ENCODE peak calls at places on chromosomes 7 and 10, in eight cellular contexts. One of them, this sample, is unnamed.

GRCh38 chr7:130196476-130196875 is 8.7 kb downstream of the TMEM209 start:
- DNase-seq in heart left ventricle: no peak
- DNase-seq in IMR-90: no peak
- DNase-seq in H1: no peak
- DNase-seq in stomach: no peak
- DNase-seq in breast epithelium: no peak
- DNase-seq in A549: no peak
- DNase-seq in body of pancreas: no peak
- DNase-seq in this sample: no peak

GRCh38 chr7:17234398-17235021 is 63.9 kb upstream of the AHR start:
- DNase-seq in heart left ventricle: no peak
- DNase-seq in IMR-90: peak; percentile 95
- DNase-seq in H1: no peak
- DNase-seq in stomach: no peak
- DNase-seq in breast epithelium: peak; percentile 21
- DNase-seq in A549: peak; percentile 65
- DNase-seq in body of pancreas: no peak
- DNase-seq in this sample: no peak

GRCh38 chr10:85105614-85106013 is 777.2 kb downstream of the CCSER2 start:
- DNase-seq in heart left ventricle: no peak
- DNase-seq in IMR-90: no peak
- DNase-seq in H1: peak; percentile 53
- DNase-seq in stomach: no peak
- DNase-seq in breast epithelium: no peak
- DNase-seq in A549: no peak
- DNase-seq in body of pancreas: peak; percentile 42
- DNase-seq in this sample: no peak

GRCh38 chr10:388661-389045 is 253.4 kb downstream of the ZMYND11 start:
- DNase-seq in heart left ventricle: no peak
- DNase-seq in IMR-90: no peak
- DNase-seq in H1: no peak
- DNase-seq in stomach: no peak
- DNase-seq in breast epithelium: no peak
- DNase-seq in A549: no peak
- DNase-seq in body of pancreas: no peak
- DNase-seq in this sample: no peak

GRCh38 chr10:6009961-6010360 is 32.6 kb upstream of the IL15RA start:
- DNase-seq in heart left ventricle: no peak
- DNase-seq in IMR-90: peak; percentile 18
- DNase-seq in H1: no peak
- DNase-seq in stomach: no peak
- DNase-seq in breast epithelium: no peak
- DNase-seq in A549: no peak
- DNase-seq in body of pancreas: no peak
- DNase-seq in this sample: no peak

GRCh38 chr10:124943301-124944092 is 1.6 kb downstream of the ZRANB1 start:
- DNase-seq in heart left ventricle: no peak
- DNase-seq in IMR-90: peak; percentile 95
- DNase-seq in H1: no peak
- DNase-seq in stomach: no peak
- DNase-seq in breast epithelium: no peak
- DNase-seq in A549: no peak
- DNase-seq in body of pancreas: no peak
- DNase-seq in this sample: no peak

GRCh38 chr7:80636709-80637108 is 1.7 kb upstream of the CD36 start:
- DNase-seq in heart left ventricle: no peak
- DNase-seq in IMR-90: no peak
- DNase-seq in H1: no peak
- DNase-seq in stomach: no peak
- DNase-seq in breast epithelium: no peak
- DNase-seq in A549: no peak
- DNase-seq in body of pancreas: no peak
- DNase-seq in this sample: no peak

GRCh38 chr10:71522438-71523144 is 125.9 kb downstream of the CDH23 start:
- DNase-seq in heart left ventricle: peak; percentile 11
- DNase-seq in IMR-90: no peak
- DNase-seq in H1: no peak
- DNase-seq in stomach: no peak
- DNase-seq in breast epithelium: no peak
- DNase-seq in A549: no peak
- DNase-seq in body of pancreas: no peak
- DNase-seq in this sample: no peak

GRCh38 chr7:143046334-143046935 is 5.7 kb upstream of the OR6V1 start:
- DNase-seq in heart left ventricle: no peak
- DNase-seq in IMR-90: no peak
- DNase-seq in H1: no peak
- DNase-seq in stomach: no peak
- DNase-seq in breast epithelium: no peak
- DNase-seq in A549: no peak
- DNase-seq in body of pancreas: no peak
- DNase-seq in this sample: no peak

GRCh38 chr10:86192147-86192546 is 174.4 kb downstream of the GRID1 start:
- DNase-seq in heart left ventricle: no peak
- DNase-seq in IMR-90: no peak
- DNase-seq in H1: no peak
- DNase-seq in stomach: no peak
- DNase-seq in breast epithelium: no peak
- DNase-seq in A549: no peak
- DNase-seq in body of pancreas: no peak
- DNase-seq in this sample: no peak

DNA sequence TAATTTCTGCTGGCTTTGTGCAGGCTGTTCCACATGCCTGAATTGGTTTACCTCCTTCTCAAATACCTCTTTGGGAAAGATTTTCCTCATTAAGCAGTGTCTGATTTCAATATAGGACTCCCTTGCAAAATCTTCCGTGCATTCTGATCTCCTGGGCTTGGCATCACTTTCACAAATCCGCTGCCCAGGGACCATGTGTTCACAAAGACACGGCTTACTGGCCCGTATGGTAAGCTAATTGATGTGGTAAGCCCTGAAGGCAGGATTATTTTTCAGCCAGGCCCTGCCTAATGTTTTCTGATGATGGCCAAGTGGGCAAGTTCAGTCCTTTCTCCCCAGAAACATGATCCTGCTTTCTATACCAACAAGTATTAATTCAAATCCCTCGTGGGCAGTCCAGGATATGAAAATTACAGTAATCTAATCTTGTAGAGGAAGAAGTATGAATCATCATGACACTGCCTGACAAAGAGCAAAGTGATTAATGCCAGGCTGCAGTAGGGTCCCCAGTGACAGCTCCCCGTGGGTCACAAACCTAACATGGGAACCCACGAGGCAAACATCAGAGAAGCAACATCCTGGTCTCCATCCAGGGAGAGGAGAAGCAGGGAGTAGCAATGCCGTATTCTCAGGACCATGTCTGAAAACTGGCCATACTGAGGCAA is 11.6 kb upstream of the SVIL start:
- DNase-seq in heart left ventricle: no peak
- DNase-seq in IMR-90: peak; percentile 36
- DNase-seq in H1: no peak
- DNase-seq in stomach: no peak
- DNase-seq in breast epithelium: peak; percentile 65
- DNase-seq in A549: no peak
- DNase-seq in body of pancreas: no peak
- DNase-seq in this sample: no peak
- H3K4me3 ChIP-seq in heart left ventricle: no peak overlapping the region
- H3K4me3 ChIP-seq in IMR-90: no peak overlapping the region
- H3K4me3 ChIP-seq in H1: no peak overlapping the region
- H3K4me3 ChIP-seq in stomach: peak overlapping the region; percentile 5
- H3K4me3 ChIP-seq in breast epithelium: no peak overlapping the region
- H3K4me3 ChIP-seq in A549: no peak overlapping the region
- H3K4me3 ChIP-seq in body of pancreas: no peak overlapping the region
- H3K4me3 ChIP-seq in this sample: no peak overlapping the region

GRCh38 chr7:157121184-157121715 is 17.5 kb upstream of the UBE3C start:
- DNase-seq in heart left ventricle: no peak
- DNase-seq in IMR-90: no peak
- DNase-seq in H1: no peak
- DNase-seq in stomach: peak; percentile 20
- DNase-seq in breast epithelium: no peak
- DNase-seq in A549: no peak
- DNase-seq in body of pancreas: no peak
- DNase-seq in this sample: no peak

GRCh38 chr7:157116762-157117161 is 22.0 kb upstream of the UBE3C start:
- DNase-seq in heart left ventricle: no peak
- DNase-seq in IMR-90: no peak
- DNase-seq in H1: no peak
- DNase-seq in stomach: no peak
- DNase-seq in breast epithelium: no peak
- DNase-seq in A549: no peak
- DNase-seq in body of pancreas: no peak
- DNase-seq in this sample: no peak

GRCh38 chr7:157120181-157120580 is 18.5 kb upstream of the UBE3C start:
- DNase-seq in heart left ventricle: no peak
- DNase-seq in IMR-90: no peak
- DNase-seq in H1: no peak
- DNase-seq in stomach: peak; percentile 23
- DNase-seq in breast epithelium: no peak
- DNase-seq in A549: no peak
- DNase-seq in body of pancreas: no peak
- DNase-seq in this sample: no peak

GRCh38 chr7:157113607-157114006 is 25.1 kb upstream of the UBE3C start:
- DNase-seq in heart left ventricle: no peak
- DNase-seq in IMR-90: no peak
- DNase-seq in H1: no peak
- DNase-seq in stomach: no peak
- DNase-seq in breast epithelium: no peak
- DNase-seq in A549: no peak
- DNase-seq in body of pancreas: no peak
- DNase-seq in this sample: no peak

DNA sequence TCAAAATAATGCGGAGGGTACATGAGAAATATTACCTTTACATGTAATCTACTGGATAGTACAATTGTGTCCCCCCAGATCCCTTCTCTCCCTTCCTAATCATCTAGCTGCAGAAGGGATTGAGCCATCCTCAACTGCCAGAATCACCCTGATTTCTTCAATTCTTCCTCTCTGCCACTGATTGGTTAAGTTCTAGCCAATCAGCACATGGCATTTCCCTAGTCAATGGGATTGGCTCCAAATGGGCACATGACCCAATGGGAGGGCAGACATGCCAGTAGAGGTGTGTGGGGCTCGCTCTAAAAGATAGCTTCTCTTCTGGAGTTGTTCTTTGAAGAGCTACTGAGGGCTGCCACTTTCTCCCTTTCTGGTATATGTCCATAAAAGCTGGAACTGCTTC is 20.9 kb upstream of the UBE3C start:
- DNase-seq in heart left ventricle: no peak
- DNase-seq in IMR-90: no peak
- DNase-seq in H1: no peak
- DNase-seq in stomach: no peak
- DNase-seq in breast epithelium: no peak
- DNase-seq in A549: no peak
- DNase-seq in body of pancreas: no peak
- DNase-seq in this sample: no peak
- TF ChIP-seq POLR2A in heart left ventricle: no peak
- TF ChIP-seq POLR2A in IMR-90: no peak
- TF ChIP-seq POLR2A in H1: no peak
- TF ChIP-seq POLR2A in stomach: no peak
- TF ChIP-seq POLR2A in breast epithelium: no peak
- TF ChIP-seq POLR2A in A549: no peak
- TF ChIP-seq POLR2A in body of pancreas: no peak
- TF ChIP-seq POLR2A in this sample: no peak

DNA sequence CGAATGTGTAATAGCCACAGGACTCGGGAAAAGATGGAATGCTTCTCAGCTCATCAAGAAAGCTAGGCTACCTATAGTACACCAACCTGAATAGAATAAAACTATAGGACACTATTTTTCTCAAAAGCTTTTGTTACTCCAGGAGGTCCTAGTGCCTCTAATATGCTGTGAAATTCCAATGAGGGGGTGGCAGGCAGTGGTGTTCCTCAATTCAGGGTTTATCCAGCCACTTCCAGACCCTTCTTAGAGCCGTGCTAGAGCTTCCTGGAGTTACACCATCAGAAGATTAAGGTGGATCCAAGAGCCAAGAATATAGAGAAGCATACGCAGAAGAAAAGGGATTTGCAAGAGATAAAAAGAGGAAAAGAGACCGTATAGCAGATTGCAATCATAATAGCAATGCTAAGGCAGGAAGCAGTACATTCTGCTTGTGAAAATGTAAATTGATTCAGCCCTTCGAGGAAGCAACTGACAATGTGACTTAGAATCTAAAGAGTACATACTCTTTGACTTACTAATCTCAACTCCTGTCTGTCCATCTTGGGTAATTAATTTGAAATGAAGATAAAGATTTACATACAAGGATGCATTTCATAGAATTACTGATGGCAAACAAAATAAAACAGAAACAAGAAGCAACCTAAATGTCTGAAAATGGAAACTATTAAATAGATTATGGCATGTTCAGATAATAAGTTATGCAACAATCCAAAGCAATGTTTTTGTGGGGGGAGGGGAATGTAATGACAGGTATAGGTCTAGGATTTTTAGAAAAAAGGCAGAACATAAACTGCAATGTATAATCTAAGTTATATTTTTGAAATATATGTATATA is 2.1 kb downstream of the ST8SIA6 start:
- DNase-seq in heart left ventricle: no peak
- DNase-seq in IMR-90: no peak
- DNase-seq in H1: peak; percentile 10
- DNase-seq in stomach: no peak
- DNase-seq in breast epithelium: no peak
- DNase-seq in A549: no peak
- DNase-seq in body of pancreas: no peak
- DNase-seq in this sample: no peak
- H3K4me3 ChIP-seq in heart left ventricle: peak overlapping the region; percentile 62
- H3K4me3 ChIP-seq in IMR-90: no peak overlapping the region
- H3K4me3 ChIP-seq in H1: no peak overlapping the region
- H3K4me3 ChIP-seq in stomach: no peak overlapping the region
- H3K4me3 ChIP-seq in breast epithelium: no peak overlapping the region
- H3K4me3 ChIP-seq in A549: no peak overlapping the region
- H3K4me3 ChIP-seq in body of pancreas: no peak overlapping the region
- H3K4me3 ChIP-seq in this sample: no peak overlapping the region

DNA sequence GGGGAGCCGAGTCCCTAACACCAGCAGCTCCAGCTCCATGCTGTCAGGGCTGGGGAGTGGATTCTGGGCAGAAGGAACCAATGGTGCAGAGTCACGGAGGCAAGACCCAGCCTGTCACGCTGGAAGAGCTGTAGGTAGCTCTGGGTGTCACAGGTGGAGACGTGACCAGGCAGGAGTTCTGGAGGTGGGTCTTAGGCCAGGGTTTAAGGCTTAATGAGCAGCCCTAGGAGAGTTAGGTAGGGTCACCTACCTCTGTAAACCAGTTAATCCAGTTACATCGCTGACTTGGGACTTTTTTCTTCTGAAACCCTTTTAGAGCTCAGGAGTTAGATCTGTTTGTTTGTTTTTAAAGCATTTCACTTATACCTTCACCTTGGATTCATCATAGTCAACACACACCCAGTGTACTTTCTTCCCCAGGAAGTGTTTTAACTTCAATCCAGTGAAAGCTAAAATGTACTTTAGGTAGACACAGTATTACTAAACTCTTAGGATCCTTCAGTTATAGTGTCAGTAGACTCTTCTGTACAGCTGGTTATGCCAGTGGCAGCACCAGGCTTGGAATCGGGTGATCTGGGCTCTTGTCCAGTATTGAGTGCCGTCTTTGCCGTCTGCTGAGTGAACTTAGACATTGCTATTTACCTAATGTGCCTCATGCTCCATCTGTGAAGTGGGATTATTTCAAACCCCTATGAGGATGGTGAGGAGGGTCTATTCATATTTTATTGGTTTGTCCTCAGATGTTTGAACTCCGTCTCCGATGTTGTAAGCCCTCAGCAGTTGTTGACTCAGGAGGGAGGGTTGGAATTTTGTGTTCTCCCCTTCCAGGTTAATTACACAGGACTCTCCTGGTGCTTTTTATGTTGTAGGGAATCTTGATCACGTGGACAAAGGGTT is 31.0 kb downstream of the TACR2 start:
- DNase-seq in heart left ventricle: peak; percentile 33
- DNase-seq in IMR-90: no peak
- DNase-seq in H1: no peak
- DNase-seq in stomach: no peak
- DNase-seq in breast epithelium: no peak
- DNase-seq in A549: no peak
- DNase-seq in body of pancreas: no peak
- DNase-seq in this sample: no peak
- TF ChIP-seq POLR2A in heart left ventricle: no peak
- TF ChIP-seq POLR2A in IMR-90: no peak
- TF ChIP-seq POLR2A in H1: no peak
- TF ChIP-seq POLR2A in stomach: no peak
- TF ChIP-seq POLR2A in breast epithelium: no peak
- TF ChIP-seq POLR2A in A549: no peak
- TF ChIP-seq POLR2A in body of pancreas: no peak
- TF ChIP-seq POLR2A in this sample: no peak

This sample was measured in Peyer's patch.